ENCODE peak calls at places on chromosomes 16 and 17, in four cellular contexts. S, P, G and C are unnamed samples.

GRCh38 chr16:3086596-3087242 is 12.4 kb downstream of the ZSCAN10 start:
- DNase-seq in S (no peak), P (no peak), G (no peak), C (peak)

GRCh38 chr16:67909056-67909742 is 16.1 kb downstream of the PSKH1 start:
- DNase-seq in S (no peak), P (no peak), G (no peak), C (no peak)

GRCh38 chr16:67552476-67552875 is 9.8 kb upstream of the CTCF start:
- DNase-seq in S (peak), P (no peak), G (no peak), C (no peak)

GRCh38 chr16:30005341-30006094 is 5.3 kb downstream of the DOC2A start:
- DNase-seq in S (peak), P (no peak), G (peak), C (no peak)

GRCh38 chr16:70460737-70461261 is 6.4 kb downstream of the FCSK start:
- DNase-seq in S (no peak), P (no peak), G (no peak), C (no peak)

GRCh38 chr16:66578596-66579531 is at the start of gene CMTM2:
- DNase-seq in S (peak), P (no peak), G (peak), C (peak)

GRCh38 chr16:66475232-66475631 is 48.1 kb downstream of the BEAN1 start:
- DNase-seq in S (no peak), P (no peak), G (no peak), C (no peak)

GRCh38 chr16:30144917-30145316 is 21.9 kb upstream of the MAPK3 start:
- DNase-seq in S (no peak), P (no peak), G (no peak), C (no peak)

GRCh38 chr17:53496356-53496755 is 326.4 kb upstream of the KIF2B start:
- DNase-seq in S (no peak), P (no peak), G (no peak), C (no peak)

GRCh38 chr16:12147681-12148479 is 171.3 kb downstream of the SNX29 start:
- DNase-seq in S (no peak), P (no peak), G (no peak), C (no peak)

GRCh38 chr16:63617047-63617989 is 1504.5 kb downstream of the CDH11 start:
- DNase-seq in S (peak), P (no peak), G (no peak), C (peak)

GRCh38 chr17:28949185-28950016 is 1.9 kb downstream of the PHF12 start:
- DNase-seq in S (peak), P (no peak), G (peak), C (peak)

GRCh38 chr16:76577003-76577402 is 299.8 kb downstream of the CNTNAP4 start:
- DNase-seq in S (no peak), P (no peak), G (no peak), C (no peak)

GRCh38 chr17:60747069-60747808 is 69.6 kb downstream of the BCAS3 start:
- DNase-seq in S (no peak), P (no peak), G (no peak), C (no peak)

GRCh38 chr17:50051082-50051576 is 4.8 kb upstream of the ITGA3 start:
- DNase-seq in S (peak), P (no peak), G (peak), C (no peak)

GRCh38 chr16:14325921-14326401 is 254.8 kb downstream of the MRTFB start:
- DNase-seq in S (no peak), P (no peak), G (peak), C (no peak)

GRCh38 chr17:74833501-74834361 is 26.0 kb downstream of the GRIN2C start:
- DNase-seq in S (no peak), P (no peak), G (peak), C (peak)

GRCh38 chr17:2828396-2829038 is 32.3 kb downstream of the RAP1GAP2 start:
- DNase-seq in S (peak), P (no peak), G (peak), C (peak)

GRCh38 chr16:81004646-81005353 is 1.9 kb downstream of the CMC2 start:
- DNase-seq in S (peak), P (no peak), G (peak), C (no peak)